ENCODE peak calls at places on chromosomes 1 and 21, in ten cellular contexts. A, J, K, G, C, X, R, I, T and B are unnamed samples. For H3K4me1 and H3K27me3, the result is how much of the 10 kb centered on the place peaks cover.

GRCh38 chr1:32266926-32267645 is 16.0 kb downstream of the LCK start:
- DNase-seq in A (no peak), J (no peak), K (no peak), G (no peak), C (peak), X (no peak), R (no peak), I (no peak), T (no peak), B (no peak)

GRCh38 chr1:110916669-110917306 is 43.8 kb downstream of the CD53 start:
- DNase-seq in A (no peak), J (no peak), K (peak), G (no peak), C (peak), X (no peak), R (no peak), I (no peak), T (no peak), B (no peak)

GRCh38 chr1:218464871-218465270 is 119.7 kb downstream of the TGFB2 start:
- DNase-seq in A (no peak), J (no peak), K (no peak), G (no peak), C (peak), X (no peak), R (no peak), I (no peak), T (no peak), B (no peak)

GRCh38 chr1:58119971-58120370 is 426.6 kb downstream of the OMA1 start:
- DNase-seq in A (no peak), J (no peak), K (no peak), G (no peak), C (no peak), X (no peak), R (no peak), I (no peak), T (no peak), B (no peak)

GRCh38 chr1:27522860-27523665 is 33.1 kb upstream of the WASF2 start:
- DNase-seq in A (peak), J (no peak), K (no peak), G (peak), C (no peak), X (peak), R (no peak), I (no peak), T (no peak), B (peak)

GRCh38 chr1:208456487-208456886 is 212.3 kb upstream of the PLXNA2 start:
- DNase-seq in A (no peak), J (no peak), K (no peak), G (no peak), C (no peak), X (no peak), R (no peak), I (no peak), T (no peak), B (no peak)

GRCh38 chr1:226082959-226083302 is 20.4 kb downstream of the H3-3A start:
- DNase-seq in A (peak), J (peak), K (no peak), G (peak), C (no peak), X (peak), R (peak), I (peak), T (no peak), B (no peak)

GRCh38 chr1:244807138-244807537 is 28.3 kb upstream of the COX20 start:
- DNase-seq in A (no peak), J (no peak), K (no peak), G (no peak), C (no peak), X (no peak), R (no peak), I (no peak), T (no peak), B (no peak)

GRCh38 chr1:58583496-58583895 is 6.4 kb upstream of the TACSTD2 start:
- DNase-seq in A (no peak), J (no peak), K (no peak), G (no peak), C (no peak), X (no peak), R (no peak), I (no peak), T (no peak), B (no peak)

GRCh38 chr1:26853156-26853555 is 9.8 kb upstream of the SFN start:
- DNase-seq in A (peak), J (peak), K (peak), G (peak), C (peak), X (peak), R (peak), I (peak), T (peak), B (no peak)

GRCh38 chr1:205658943-205659581 is 21.2 kb downstream of the SLC45A3 start:
- DNase-seq in A (peak), J (peak), K (no peak), G (peak), C (peak), X (peak), R (peak), I (peak), T (peak), B (no peak)

GRCh38 chr1:8435569-8436071 is 117.7 kb downstream of the SLC45A1 start:
- DNase-seq in A (no peak), J (peak), K (no peak), G (no peak), C (no peak), X (no peak), R (no peak), I (no peak), T (no peak), B (no peak)

GRCh38 chr21:44592446-44593365 is at the start of gene KRTAP10-6:
- DNase-seq in A (no peak), J (no peak), K (no peak), G (peak), C (no peak), X (no peak), R (no peak), I (no peak), T (no peak), B (peak)

GRCh38 chr1:18884727-18885126 is 17.6 kb downstream of the ALDH4A1 start:
- DNase-seq in A (no peak), J (no peak), K (no peak), G (no peak), C (no peak), X (no peak), R (no peak), I (no peak), T (no peak), B (no peak)

GRCh38 chr21:33747420-33747819 is 105.1 kb downstream of the ITSN1 start:
- DNase-seq in A (no peak), J (no peak), K (no peak), G (no peak), C (no peak), X (no peak), R (no peak), I (no peak), T (no peak), B (no peak)
- TF ChIP-seq CTCF in A (no peak), J (no peak), K (no peak), G (no peak), C (no peak), X (no peak), R (no peak), I (no peak), T (no peak), B (no peak)

GRCh38 chr1:200673952-200674823 is 4.5 kb upstream of the DDX59 start:
- DNase-seq in A (no peak), J (no peak), K (no peak), G (no peak), C (peak), X (no peak), R (no peak), I (no peak), T (no peak), B (no peak)
- H3K4me1 ChIP-seq in A (under half), J (under half), K (under half), G (under half), C (under half), X (under half), R (under half), I (under half), T (under half), B (under half)

DNA sequence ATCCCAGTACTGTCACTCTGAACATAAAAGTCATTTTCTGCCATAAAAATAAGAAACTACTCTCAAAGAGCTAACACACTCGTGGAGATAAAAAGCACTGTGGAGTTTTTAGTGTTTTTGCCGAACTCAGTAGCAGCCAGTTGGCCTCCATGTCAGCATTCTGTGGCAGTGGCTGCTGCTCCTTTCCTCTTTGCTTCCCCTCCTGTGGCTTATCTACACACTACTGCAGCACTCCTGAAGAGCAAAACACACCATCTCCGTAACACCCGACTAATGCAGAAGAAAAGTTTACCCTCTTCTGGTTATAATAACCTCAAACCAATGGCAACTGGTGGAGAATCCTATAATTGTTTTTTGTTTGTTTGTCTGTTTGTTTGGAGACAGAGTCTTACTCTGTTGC is 44.9 kb downstream of the RAB3GAP2 start:
- DNase-seq in A (peak), J (no peak), K (no peak), G (no peak), C (no peak), X (no peak), R (no peak), I (no peak), T (no peak), B (no peak)
- H3K27me3 ChIP-seq in A (under half), J (under half), K (under half), G (under half), C (under half), X (under half), R (under half), I (under half), T (under half), B (under half)

DNA sequence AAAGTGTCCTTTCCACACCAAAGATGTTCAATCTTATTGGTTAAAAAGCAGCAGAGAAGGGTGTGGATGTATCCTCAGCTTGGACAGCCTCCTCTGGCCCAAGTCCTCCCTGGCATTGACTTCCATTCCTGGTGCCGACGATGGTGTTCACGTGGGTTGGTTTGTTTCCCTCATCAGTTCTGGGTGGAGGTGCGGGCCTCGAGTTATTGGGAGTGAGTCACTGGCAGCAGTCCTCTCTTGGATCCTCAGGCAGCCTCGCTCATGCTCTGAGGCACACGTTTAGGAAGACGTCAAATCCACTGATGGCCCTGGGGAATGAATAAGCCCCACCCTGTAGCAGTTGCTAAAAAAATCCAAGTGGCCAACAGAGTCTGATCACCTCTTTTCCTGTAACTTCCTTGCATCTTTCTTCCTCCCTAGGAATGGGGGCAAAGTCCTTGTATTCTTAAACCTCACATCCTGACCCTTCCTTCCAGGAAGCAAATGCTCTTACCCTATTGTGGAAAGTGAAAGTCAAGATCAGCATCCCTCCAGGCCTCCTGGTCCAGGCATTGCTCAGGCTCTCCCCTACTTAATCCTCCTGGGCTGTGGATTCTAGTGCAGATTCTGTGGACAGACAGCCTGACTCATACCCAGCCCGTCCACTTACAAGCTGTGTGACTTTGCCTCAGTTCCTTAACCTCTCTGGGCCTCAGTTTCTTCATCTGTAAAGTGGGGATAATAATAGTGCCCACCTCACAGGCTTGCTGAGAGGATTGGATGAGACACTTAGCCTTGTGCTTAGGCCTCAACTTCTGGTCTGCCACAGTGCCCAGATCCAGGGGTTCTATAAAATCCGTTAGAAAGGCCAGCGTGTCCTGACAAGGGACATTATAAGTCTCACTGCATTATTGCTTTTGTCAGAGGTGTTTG is 111.1 kb downstream of the TLR5 start:
- DNase-seq in A (no peak), J (peak), K (no peak), G (peak), C (no peak), X (peak), R (no peak), I (no peak), T (peak), B (peak)
- TF ChIP-seq CTCF in A (no peak), J (no peak), K (no peak), G (no peak), C (no peak), X (no peak), R (no peak), I (no peak), T (no peak), B (no peak)

GRCh38 chr1:41475346-41475745 is 9.1 kb downstream of the EDN2 start:
- DNase-seq in A (no peak), J (no peak), K (no peak), G (no peak), C (no peak), X (no peak), R (no peak), I (no peak), T (no peak), B (no peak)

GRCh38 chr1:41471658-41472057 is 12.8 kb downstream of the EDN2 start:
- DNase-seq in A (no peak), J (no peak), K (no peak), G (no peak), C (no peak), X (no peak), R (no peak), I (no peak), T (no peak), B (no peak)

GRCh38 chr1:41475859-41476567 is 8.5 kb downstream of the EDN2 start:
- DNase-seq in A (no peak), J (no peak), K (no peak), G (no peak), C (no peak), X (no peak), R (no peak), I (no peak), T (no peak), B (no peak)

GRCh38 chr1:41474490-41475271 is 9.8 kb downstream of the EDN2 start:
- DNase-seq in A (no peak), J (no peak), K (no peak), G (peak), C (no peak), X (peak), R (no peak), I (peak), T (no peak), B (no peak)

DNA sequence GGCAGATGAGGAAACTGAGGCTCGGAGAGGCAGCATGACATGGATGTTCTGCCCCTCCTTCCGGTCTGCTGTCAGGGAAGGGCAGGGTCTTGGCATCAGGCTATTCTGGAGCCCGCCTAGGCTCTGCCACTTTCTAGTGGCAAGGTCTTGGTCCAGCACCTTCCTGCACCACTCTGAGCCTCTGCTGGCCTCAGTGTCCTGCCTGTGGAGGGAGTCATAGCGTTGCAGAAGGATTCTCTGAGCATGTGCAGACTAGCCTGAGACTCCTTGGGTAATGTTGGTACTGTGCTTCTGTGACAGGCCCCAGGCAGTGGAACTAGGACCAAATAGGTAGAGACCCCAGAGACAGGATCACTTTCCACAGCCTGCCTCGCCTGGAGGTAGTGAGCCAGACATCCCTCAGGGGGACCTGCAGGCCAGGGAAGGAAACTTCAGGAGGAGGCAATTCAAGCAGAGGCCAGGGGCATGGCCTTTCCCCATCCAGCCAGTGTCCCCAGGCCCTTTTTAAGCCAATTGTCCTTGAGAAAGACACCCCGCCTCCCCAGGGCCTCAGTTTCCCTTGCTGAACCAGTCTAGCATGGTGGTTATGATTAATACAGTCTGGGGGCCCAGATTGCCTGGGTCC is 10.6 kb downstream of the EDN2 start:
- DNase-seq in A (no peak), J (no peak), K (no peak), G (no peak), C (no peak), X (no peak), R (no peak), I (no peak), T (no peak), B (no peak)
- H3K4me1 ChIP-seq in A (under half), J (under half), K (under half), G (half or more), C (under half), X (under half), R (under half), I (under half), T (under half), B (half or more)

GRCh38 chr1:61053281-61053711 is 29.1 kb upstream of the NFIA start:
- DNase-seq in A (no peak), J (no peak), K (no peak), G (no peak), C (no peak), X (no peak), R (no peak), I (no peak), T (no peak), B (no peak)

GRCh38 chr1:61053712-61054608 is 28.4 kb upstream of the NFIA start:
- DNase-seq in A (peak), J (peak), K (no peak), G (peak), C (no peak), X (peak), R (peak), I (no peak), T (peak), B (no peak)

GRCh38 chr1:61056674-61057439 is 25.5 kb upstream of the NFIA start:
- DNase-seq in A (peak), J (peak), K (no peak), G (peak), C (peak), X (peak), R (peak), I (peak), T (peak), B (no peak)

GRCh38 chr1:61054636-61055035 is 27.7 kb upstream of the NFIA start:
- DNase-seq in A (no peak), J (no peak), K (no peak), G (no peak), C (no peak), X (no peak), R (no peak), I (no peak), T (peak), B (no peak)

DNA sequence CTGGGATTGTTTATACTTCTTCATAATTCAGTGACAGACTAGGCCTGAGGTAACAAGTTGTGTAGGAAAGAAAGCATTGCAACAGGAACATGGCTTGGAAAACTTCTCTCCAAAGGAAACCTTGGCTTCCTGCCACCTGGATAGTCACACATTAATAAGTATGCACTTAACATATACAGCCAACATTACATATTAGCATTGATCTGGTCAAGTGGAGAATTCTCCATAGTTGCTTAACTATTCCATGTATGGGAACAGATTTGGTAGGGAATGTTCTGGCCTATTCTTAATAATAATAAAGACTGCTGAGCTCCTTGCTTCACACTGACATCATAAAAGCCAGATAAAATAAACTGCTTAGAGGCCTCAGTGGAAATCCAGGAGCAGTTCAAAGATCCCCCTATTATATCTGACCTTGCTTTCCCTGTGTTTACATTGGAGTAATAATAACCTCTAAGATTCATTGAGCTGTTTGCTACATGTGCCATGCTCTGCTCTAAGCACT is 27.2 kb upstream of the NFIA start:
- DNase-seq in A (no peak), J (no peak), K (no peak), G (no peak), C (peak), X (no peak), R (no peak), I (no peak), T (peak), B (no peak)
- H3K27me3 ChIP-seq in A (half or more), J (under half), K (under half), G (under half), C (under half), X (under half), R (under half), I (under half), T (under half), B (under half)

DNA sequence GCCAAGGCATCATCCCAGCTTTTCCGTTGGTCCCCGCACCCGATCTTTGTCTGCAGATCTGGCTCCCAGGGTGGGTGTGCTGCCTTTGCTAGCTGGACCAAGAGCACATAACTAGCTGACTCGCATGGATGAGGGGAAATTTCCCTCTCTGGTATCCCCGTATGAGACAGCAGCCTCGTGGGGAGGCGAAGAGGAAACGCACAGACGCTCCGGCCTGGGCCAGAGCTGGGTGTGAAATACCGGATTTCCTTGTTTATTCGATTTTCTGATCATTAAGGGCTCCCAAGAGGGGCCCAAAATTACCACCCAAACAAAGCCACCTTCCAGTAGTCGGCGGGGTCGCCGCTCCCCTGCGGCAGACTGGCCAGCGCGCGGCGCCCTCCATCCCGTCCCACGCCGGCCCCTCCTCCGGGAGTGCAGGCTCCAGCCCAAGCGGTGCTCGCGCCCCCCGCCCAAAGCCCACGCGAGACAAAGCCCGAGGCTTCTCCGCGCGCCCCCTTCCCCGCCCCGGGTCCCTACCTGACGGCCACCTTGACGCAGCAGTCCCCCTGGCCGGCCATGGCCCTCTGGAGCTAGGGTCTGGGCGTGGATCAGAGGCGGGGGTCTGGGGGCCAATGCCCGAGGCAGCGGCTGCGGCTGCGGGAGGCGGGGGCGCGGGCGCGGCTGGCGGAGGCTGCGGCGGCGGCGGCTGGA is 544 bp downstream of the KIF21B start:
- DNase-seq in A (no peak), J (no peak), K (no peak), G (no peak), C (no peak), X (no peak), R (peak), I (no peak), T (peak), B (no peak)
- TF ChIP-seq CTCF in A (no peak), J (no peak), K (peak), G (no peak), C (no peak), X (no peak), R (no peak), I (no peak), T (no peak), B (no peak)